ENCODE peak calls at places on chromosomes 7 and 10, in four cellular contexts. M is HFF-Myc, N is A549, P is AG04449. Y is an unnamed sample.

GRCh38 chr10:15789793-15790525 is 70.2 kb upstream of the ITGA8 start:
- DNase-seq in M (peak), N (no peak), P (peak), Y (peak)

GRCh38 chr7:73611017-73611555 is 13.2 kb downstream of the MLXIPL start:
- DNase-seq in M (no peak), N (no peak), P (no peak), Y (no peak)

GRCh38 chr7:20152511-20152910 is 64.7 kb downstream of the MACC1 start:
- DNase-seq in M (peak), N (no peak), P (no peak), Y (no peak)

GRCh38 chr7:108380527-108380926 is 75.7 kb downstream of the NRCAM start:
- DNase-seq in M (no peak), N (no peak), P (no peak), Y (no peak)

GRCh38 chr7:66047426-66047825 is 28.2 kb upstream of the ASL start:
- DNase-seq in M (peak), N (peak), P (peak), Y (peak)

GRCh38 chr10:130040351-130040750 is 70.3 kb downstream of the C10orf143 start:
- DNase-seq in M (no peak), N (no peak), P (no peak), Y (no peak)

GRCh38 chr10:48655426-48656240 is 29.0 kb upstream of the WDFY4 start:
- DNase-seq in M (no peak), N (peak), P (no peak), Y (peak)

GRCh38 chr7:80635998-80636397 is 2.4 kb upstream of the CD36 start:
- DNase-seq in M (no peak), N (no peak), P (no peak), Y (no peak)

GRCh38 chr10:60031664-60032063 is 125.3 kb upstream of the CCDC6 start:
- DNase-seq in M (no peak), N (no peak), P (no peak), Y (peak)

GRCh38 chr7:74334026-74334425 is 44.8 kb downstream of the CLIP2 start:
- DNase-seq in M (no peak), N (no peak), P (peak), Y (peak)

GRCh38 chr7:150481207-150481920 is 30.9 kb downstream of the GIMAP8 start:
- DNase-seq in M (no peak), N (no peak), P (no peak), Y (no peak)

GRCh38 chr10:11741608-11742007 is 574 bp upstream of the ECHDC3 start:
- DNase-seq in M (no peak), N (no peak), P (no peak), Y (no peak)

GRCh38 chr10:70198696-70199466 is 28.6 kb upstream of the SAR1A start:
- DNase-seq in M (no peak), N (no peak), P (no peak), Y (peak)

GRCh38 chr7:155962191-155962967 is 150.1 kb upstream of the SHH start:
- DNase-seq in M (no peak), N (peak), P (no peak), Y (peak)

GRCh38 chr10:122054046-122055025 is 65.4 kb downstream of the TACC2 start:
- DNase-seq in M (no peak), N (peak), P (no peak), Y (peak)

GRCh38 chr10:69215405-69216176 is 4.5 kb upstream of the HKDC1 start:
- DNase-seq in M (no peak), N (no peak), P (no peak), Y (no peak)

GRCh38 chr7:78576196-78576595 is 777.6 kb downstream of the PHTF2 start:
- DNase-seq in M (no peak), N (no peak), P (no peak), Y (no peak)

GRCh38 chr10:63415635-63416244 is 50.0 kb downstream of the JMJD1C start:
- DNase-seq in M (no peak), N (no peak), P (no peak), Y (no peak)

GRCh38 chr10:6333086-6333485 is 130.4 kb downstream of the PFKFB3 start:
- DNase-seq in M (no peak), N (no peak), P (no peak), Y (no peak)

GRCh38 chr7:12637819-12638592 is 49.4 kb upstream of the ARL4A start:
- DNase-seq in M (no peak), N (no peak), P (no peak), Y (peak)

GRCh38 chr7:97006146-97006950 is 995 bp downstream of the DLX6 start:
- DNase-seq in M (no peak), N (peak), P (no peak), Y (no peak)

GRCh38 chr10:99467236-99467999 is 37.0 kb upstream of the GOT1 start:
- DNase-seq in M (no peak), N (no peak), P (no peak), Y (peak)

GRCh38 chr10:102342462-102342861 is 53.0 kb upstream of the NFKB2 start:
- DNase-seq in M (no peak), N (no peak), P (no peak), Y (no peak)

GRCh38 chr10:99809931-99810615 is 27.6 kb downstream of the ABCC2 start:
- DNase-seq in M (no peak), N (no peak), P (no peak), Y (peak)

GRCh38 chr7:100457033-100457432 is 7.0 kb downstream of the SPACDR start:
- DNase-seq in M (no peak), N (no peak), P (no peak), Y (no peak)

GRCh38 chr10:48550977-48551376 is 53.9 kb downstream of the ARHGAP22 start:
- DNase-seq in M (no peak), N (no peak), P (no peak), Y (no peak)

DNA sequence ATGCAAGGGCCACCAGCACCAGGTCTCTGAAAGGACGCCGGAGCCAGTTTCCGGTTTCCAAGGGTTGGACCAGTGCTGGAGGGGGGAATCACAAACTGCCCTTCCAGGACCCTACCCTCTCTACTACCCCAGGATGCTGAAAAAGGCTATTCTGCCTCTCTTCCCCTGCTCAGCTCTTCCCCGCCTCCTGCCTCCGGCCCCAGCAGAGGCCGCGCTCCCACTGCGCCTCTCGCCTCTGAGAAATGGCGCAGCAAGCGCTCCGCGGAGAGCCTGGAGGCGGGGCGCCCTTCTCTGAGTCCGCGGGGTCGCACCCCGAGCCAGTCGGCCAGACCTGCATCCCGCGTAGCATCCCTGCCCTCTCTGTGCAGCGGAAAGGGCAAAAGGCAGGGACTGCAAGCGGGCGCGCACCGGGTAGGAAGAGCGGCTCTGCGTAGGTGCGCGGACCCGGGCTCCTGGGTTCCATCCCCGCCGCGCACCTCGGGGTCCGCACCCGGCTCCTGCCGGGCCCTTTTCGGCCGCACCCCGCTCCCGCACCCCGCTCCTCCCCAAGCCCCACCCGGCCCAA is 476 bp upstream of the RET start:
- DNase-seq in M (no peak), N (no peak), P (no peak), Y (no peak)
- H3K4me3 ChIP-seq in M (peak), N (peak), P (no peak), Y (no peak)

GRCh38 chr10:51367120-51367519 is 292.8 kb downstream of the PRKG1 start:
- DNase-seq in M (no peak), N (no peak), P (no peak), Y (peak)

GRCh38 chr10:51366044-51366443 is 291.8 kb downstream of the PRKG1 start:
- DNase-seq in M (no peak), N (no peak), P (no peak), Y (no peak)

GRCh38 chr10:51371725-51372124 is 297.4 kb downstream of the PRKG1 start:
- DNase-seq in M (no peak), N (no peak), P (no peak), Y (no peak)

GRCh38 chr10:51369903-51370302 is 295.6 kb downstream of the PRKG1 start:
- DNase-seq in M (peak), N (no peak), P (no peak), Y (peak)

GRCh38 chr10:51368943-51369342 is 294.7 kb downstream of the PRKG1 start:
- DNase-seq in M (no peak), N (no peak), P (no peak), Y (no peak)
- TF ChIP-seq CTCF in M (peak), N (no peak), P (no peak), Y (peak)

DNA sequence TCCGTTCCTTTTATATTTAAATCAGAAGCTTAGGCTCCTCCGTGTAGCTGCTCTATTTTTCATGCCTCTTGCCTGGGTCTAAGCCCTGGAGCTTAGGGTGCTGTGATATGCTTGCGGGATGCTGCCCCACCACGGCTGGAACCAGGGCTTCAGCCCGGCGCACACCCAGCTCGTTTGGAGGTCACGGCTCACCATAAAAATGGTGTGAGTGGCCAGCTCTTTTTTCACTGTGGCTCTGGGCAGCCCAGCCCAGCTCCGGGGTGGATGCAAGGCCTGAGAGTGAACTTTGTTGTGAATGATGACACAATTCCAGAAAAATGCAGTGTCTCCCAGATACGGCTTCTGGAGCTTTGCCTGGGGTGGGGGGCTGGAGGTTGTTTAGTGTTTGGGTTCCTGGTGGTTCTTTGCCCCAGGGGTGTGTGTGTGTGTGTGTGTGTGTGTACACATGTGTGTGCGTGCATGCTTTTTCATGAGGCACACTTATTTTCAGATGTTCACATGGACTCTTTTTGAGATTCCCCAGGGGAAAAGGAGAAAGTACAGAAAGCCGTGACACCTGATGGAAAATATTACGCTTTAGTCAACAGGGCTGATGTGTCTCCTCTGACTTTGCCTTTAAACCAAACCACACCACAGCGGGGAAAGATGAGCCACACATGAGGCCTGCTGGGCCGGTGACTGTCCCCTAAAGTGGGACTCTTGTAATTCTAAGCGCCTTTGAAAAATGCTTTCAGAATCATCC is 46.2 kb downstream of the GRK5 start:
- DNase-seq in M (peak), N (peak), P (peak), Y (peak)
- H3K4me3 ChIP-seq in M (no peak), N (peak), P (no peak), Y (no peak)

DNA sequence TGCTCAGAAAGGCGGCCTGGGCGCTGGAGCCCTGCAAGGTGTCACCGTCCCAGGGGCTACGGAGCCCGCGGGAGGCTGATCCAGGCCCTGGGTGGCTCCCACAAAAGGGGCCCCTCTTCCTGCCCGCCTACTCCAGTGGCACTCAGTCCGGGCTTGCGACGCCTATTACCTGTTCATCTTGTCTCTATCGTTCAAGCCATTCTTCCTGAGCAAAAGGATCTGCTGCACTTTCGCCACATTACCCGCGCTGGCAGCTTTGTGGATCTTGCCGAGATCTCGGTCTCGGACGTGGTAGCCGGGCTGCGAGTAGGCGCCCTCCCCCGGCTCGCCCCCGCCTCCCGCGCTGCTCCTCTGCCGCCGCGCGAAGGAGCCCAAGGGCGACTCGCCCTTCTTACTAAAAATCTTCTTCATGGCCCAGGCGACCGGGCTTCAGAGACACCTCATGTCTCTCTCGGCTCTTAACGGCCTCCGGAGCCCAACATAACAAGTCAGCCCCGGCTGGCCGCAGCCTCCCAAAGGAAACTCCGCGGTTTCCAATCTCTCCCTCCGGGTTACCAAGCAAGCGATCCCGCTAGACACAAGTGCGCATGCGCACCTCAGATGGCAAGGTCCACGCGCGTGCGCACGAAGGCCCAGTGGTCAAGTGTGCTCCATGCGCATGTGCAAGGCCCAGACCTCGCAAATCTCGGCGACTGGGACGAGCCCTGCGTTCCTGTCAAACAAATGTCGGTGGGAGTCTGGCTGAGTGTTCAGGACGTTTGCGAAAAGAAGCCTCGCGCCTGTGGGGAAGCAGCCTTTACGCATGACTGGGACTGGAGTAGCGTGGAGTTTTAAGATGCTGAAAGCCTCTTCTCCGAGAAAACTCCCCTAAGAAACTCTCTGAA is at the start of gene ANKRD26:
- DNase-seq in M (peak), N (peak), P (peak), Y (peak)
- TF ChIP-seq CTCF in M (no peak), N (peak), P (no peak), Y (no peak)